ENCODE peak calls at places on chromosome 2, in four cellular contexts. A is breast epithelium, X is GM10248, C is stomach. I is an unnamed sample.
A peak's percentile ranks its signal among the peaks of the same experiment; 100 is the strongest.

GRCh38 chr2:169042856-169043255 is 11.7 kb upstream of the ABCB11 start:
- DNase-seq in C (no peak), A (no peak), X (no peak), I (no peak)

GRCh38 chr2:174342600-174343342 is 8.0 kb downstream of the SP9 start:
- DNase-seq in X (no peak), A (no peak), C (no peak), I (no peak)

GRCh38 chr2:219035942-219036341 is 5.4 kb downstream of the CFAP65 start:
- DNase-seq in A (no peak), C (no peak), X (no peak), I (no peak)

GRCh38 chr2:107811376-107811775 is 15.3 kb upstream of the RGPD4 start:
- DNase-seq in C (no peak), X (no peak), A (no peak), I (no peak)

GRCh38 chr2:54454922-54455583 is 1.1 kb upstream of the SPTBN1 start:
- DNase-seq in A (no peak), C (no peak), X (no peak), I (peak; percentile 43)

GRCh38 chr2:65664931-65665330 is 232.5 kb upstream of the SPRED2 start:
- DNase-seq in A (no peak), X (no peak), C (no peak), I (no peak)

GRCh38 chr2:198134287-198134955 is 330.0 kb downstream of the PLCL1 start:
- DNase-seq in X (no peak), A (no peak), C (no peak), I (no peak)

GRCh38 chr2:134359367-134360081 is 105.7 kb downstream of the MGAT5 start:
- DNase-seq in X (no peak), C (no peak), A (no peak), I (no peak)

GRCh38 chr2:224046752-224047151 is 7.7 kb upstream of the SERPINE2 start:
- DNase-seq in X (no peak), C (no peak), A (no peak), I (no peak)

GRCh38 chr2:108536133-108536780 is 2.0 kb downstream of the LIMS1 start:
- DNase-seq in C (no peak), X (no peak), A (no peak), I (no peak)

GRCh38 chr2:21819475-21819874 is 695.7 kb downstream of the TDRD15 start:
- DNase-seq in X (no peak), C (no peak), A (no peak), I (no peak)

GRCh38 chr2:106057206-106057605 is 136.9 kb downstream of the UXS1 start:
- DNase-seq in A (no peak), X (no peak), C (no peak), I (no peak)

GRCh38 chr2:146312899-146313298 is 1531.9 kb upstream of the ACVR2A start:
- DNase-seq in X (no peak), C (no peak), A (no peak), I (no peak)

GRCh38 chr2:151410485-151410833 is 757 bp downstream of the RIF1 start:
- DNase-seq in C (peak; percentile 31), X (peak; percentile 51), A (no peak), I (peak; percentile 70)

GRCh38 chr2:85420743-85421705 is 2.5 kb downstream of the SH2D6 start:
- DNase-seq in C (peak; percentile 95), X (peak; percentile 90), A (peak; percentile 76), I (peak; percentile 96)

GRCh38 chr2:215973954-215974699 is 39.2 kb downstream of the MREG start:
- DNase-seq in X (no peak), C (no peak), A (peak; percentile 34), I (no peak)

GRCh38 chr2:147345246-147345645 is 499.6 kb upstream of the ACVR2A start:
- DNase-seq in X (no peak), A (no peak), C (no peak), I (no peak)

GRCh38 chr2:6864938-6865345 is 765 bp downstream of the CMPK2 start:
- DNase-seq in A (no peak), C (peak; percentile 30), X (no peak), I (peak; percentile 15)

GRCh38 chr2:18763338-18763737 is 174.0 kb upstream of the NT5C1B start:
- DNase-seq in C (no peak), A (no peak), X (no peak), I (no peak)

GRCh38 chr2:11377915-11378649 is 33.6 kb upstream of the ROCK2 start:
- DNase-seq in X (peak; percentile 82), C (no peak), A (no peak), I (no peak)

GRCh38 chr2:39780825-39781600 is 2.0 kb upstream of the THUMPD2 start:
- DNase-seq in A (no peak), C (no peak), X (no peak), I (peak; percentile 26)

GRCh38 chr2:189751080-189751658 is 11.4 kb downstream of the OSGEPL1 start:
- DNase-seq in X (peak; percentile 35), C (peak; percentile 32), A (no peak), I (peak; percentile 61)

GRCh38 chr2:123840614-123841013 is 184.5 kb upstream of the CNTNAP5 start:
- DNase-seq in A (no peak), C (no peak), X (no peak), I (no peak)

GRCh38 chr2:128381001-128381938 is 62.6 kb upstream of the HS6ST1 start:
- DNase-seq in A (no peak), X (no peak), C (peak; percentile 21), I (peak; percentile 34)

GRCh38 chr2:74361327-74361726 is 18.1 kb upstream of the SLC4A5 start:
- DNase-seq in C (no peak), X (no peak), A (no peak), I (no peak)

DNA sequence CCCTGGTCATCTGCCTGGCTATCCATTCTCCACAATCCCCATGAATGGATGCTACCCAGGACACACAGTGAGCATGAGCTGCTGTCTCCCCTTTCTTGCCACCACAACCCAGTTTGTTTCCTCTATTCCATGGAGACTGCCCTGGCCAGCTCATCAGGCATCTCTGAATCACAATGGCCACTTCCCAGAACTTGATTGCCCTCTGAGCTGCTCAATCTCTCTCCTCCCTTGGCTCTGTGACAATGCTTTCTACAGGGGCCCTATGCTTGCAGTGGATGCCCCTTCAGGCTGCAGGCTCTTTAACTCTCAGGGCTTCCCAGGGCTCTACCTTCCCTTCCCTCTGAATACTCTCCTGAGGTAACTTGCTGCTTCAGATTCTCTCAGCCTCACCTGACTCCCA is 14.4 kb upstream of the SLC4A5 start:
- DNase-seq in C (no peak), A (no peak), X (no peak), I (no peak)
- TF ChIP-seq CTCF in C (no peak), A (no peak), X (no peak), I (no peak)

GRCh38 chr2:111884592-111884964 is 585 bp upstream of the ANAPC1 start:
- DNase-seq in X (no peak), A (no peak), C (no peak), I (no peak)

GRCh38 chr2:111883661-111884591 is at the start of gene ANAPC1:
- DNase-seq in X (peak; percentile 89), A (peak; percentile 59), C (peak; percentile 83), I (peak; percentile 93)
- TF ChIP-seq CTCF in X (no peak), A (no peak), C (no peak), I (no peak)

GRCh38 chr2:208279236-208279635 is 13.2 kb downstream of the PIKFYVE start:
- DNase-seq in A (no peak), X (no peak), C (no peak), I (no peak)
- TF ChIP-seq CTCF in A (no peak), X (no peak), C (no peak), I (no peak)

GRCh38 chr2:241355983-241356870 is at the start of gene FARP2:
- DNase-seq in C (peak; percentile 100), A (peak; percentile 100), X (peak; percentile 91), I (peak; percentile 100)

GRCh38 chr2:241352227-241352626 is 3.9 kb upstream of the FARP2 start:
- DNase-seq in X (no peak), A (no peak), C (no peak), I (no peak)

GRCh38 chr2:241357531-241357930 is 1.4 kb downstream of the FARP2 start:
- DNase-seq in A (no peak), X (no peak), C (no peak), I (no peak)

GRCh38 chr2:241356871-241357260 is 781 bp downstream of the FARP2 start:
- DNase-seq in A (no peak), C (no peak), X (no peak), I (no peak)

DNA sequence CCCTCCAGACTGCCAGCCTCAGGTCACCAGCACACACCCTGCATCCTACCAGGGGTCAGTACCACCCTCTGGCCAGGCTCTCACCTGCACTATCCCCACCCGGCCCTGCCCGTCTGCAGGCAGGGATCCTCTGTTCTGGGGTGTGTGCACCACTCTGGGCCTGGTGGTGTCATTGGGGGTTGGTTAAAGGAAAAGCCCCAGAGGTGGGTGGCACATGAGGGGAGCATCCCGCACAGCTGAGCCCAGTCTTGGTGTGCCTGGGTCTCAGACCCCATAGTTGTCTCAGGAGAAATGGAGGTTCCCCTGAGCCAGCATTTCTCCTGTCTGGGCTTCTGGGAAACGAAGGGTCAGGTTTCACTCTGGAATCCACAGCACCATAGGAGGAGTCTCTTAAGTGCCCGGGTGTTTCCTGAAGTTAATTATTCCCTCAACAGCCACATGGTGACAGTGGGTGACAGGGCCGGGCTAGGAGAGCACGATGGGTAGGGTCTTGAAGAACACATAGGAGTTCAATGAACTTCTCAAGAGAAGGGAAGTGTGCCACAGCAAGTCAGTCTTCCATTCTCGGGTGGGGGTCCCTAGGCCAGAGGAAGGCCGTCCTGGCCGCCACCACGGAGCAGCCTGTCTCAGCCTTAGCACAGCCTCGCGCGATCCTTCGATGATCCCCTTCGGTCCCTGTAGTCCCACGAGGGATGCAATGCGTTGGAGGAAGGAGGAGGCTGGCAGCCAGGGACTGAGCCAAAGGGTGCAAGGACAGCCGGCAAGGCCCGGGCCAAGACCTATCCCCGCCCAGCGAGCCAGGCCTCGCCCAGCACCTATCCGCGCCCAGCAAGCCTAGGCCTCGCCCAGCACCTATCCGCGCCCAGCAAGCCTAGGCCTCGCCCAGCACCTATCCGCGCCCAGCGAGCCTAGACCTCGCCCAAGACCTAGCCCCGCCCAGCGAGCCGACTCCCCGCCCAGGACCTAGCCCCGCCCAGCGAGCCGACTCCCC is 1.1 kb upstream of the FARP2 start:
- DNase-seq in X (peak; percentile 62), C (peak; percentile 93), A (peak; percentile 87), I (peak; percentile 92)
- TF ChIP-seq CTCF in X (no peak), C (no peak), A (no peak), I (no peak)

GRCh38 chr2:9276901-9277455 is 70.4 kb downstream of the ASAP2 start:
- DNase-seq in A (no peak), X (no peak), C (no peak), I (no peak)

GRCh38 chr2:9280204-9280603 is 73.6 kb downstream of the ASAP2 start:
- DNase-seq in X (no peak), A (no peak), C (no peak), I (no peak)

GRCh38 chr2:9279426-9279825 is 72.8 kb downstream of the ASAP2 start:
- DNase-seq in X (no peak), A (no peak), C (no peak), I (no peak)

GRCh38 chr2:9276074-9276473 is 69.5 kb downstream of the ASAP2 start:
- DNase-seq in C (no peak), A (no peak), X (no peak), I (no peak)

GRCh38 chr2:9278439-9278838 is 71.8 kb downstream of the ASAP2 start:
- DNase-seq in C (no peak), X (no peak), A (no peak), I (no peak)
- TF ChIP-seq CTCF in C (no peak), X (no peak), A (no peak), I (no peak)

GRCh38 chr2:132651115-132652099 is 18.6 kb downstream of the LYPD1 start:
- DNase-seq in C (no peak), X (no peak), A (no peak), I (no peak)
- TF ChIP-seq CTCF in C (peak; percentile 57), X (peak; percentile 15), A (no peak), I (peak; percentile 55)

GRCh38 chr2:40820319-40820718 is 368.4 kb upstream of the SLC8A1 start:
- DNase-seq in C (no peak), X (no peak), A (no peak), I (no peak)
- TF ChIP-seq CTCF in C (no peak), X (no peak), A (no peak), I (no peak)

GRCh38 chr2:70686577-70687460 is 81.2 kb downstream of the ADD2 start:
- DNase-seq in A (no peak), C (no peak), X (peak; percentile 72), I (no peak)
- TF ChIP-seq CTCF in A (no peak), C (no peak), X (peak; percentile 42), I (no peak)